ENCODE peak calls at places on chromosomes 7 and 10, in eight cellular contexts. D, V, A, O, R, B, E and S are unnamed samples.

GRCh38 chr10:122286872-122287271 is 15.8 kb downstream of the BTBD16 start:
- DNase-seq in D (no peak), V (no peak), A (peak; percentile 76), O (peak; percentile 68), R (no peak), B (no peak), E (peak; percentile 77), S (no peak)

GRCh38 chr10:29430101-29430500 is 141.2 kb downstream of the LYZL1 start:
- DNase-seq in D (no peak), V (no peak), A (no peak), O (no peak), R (no peak), B (no peak), E (no peak), S (no peak)

GRCh38 chr10:24009115-24009514 is 199.8 kb upstream of the KIAA1217 start:
- DNase-seq in D (no peak), V (no peak), A (no peak), O (no peak), R (no peak), B (no peak), E (no peak), S (no peak)

GRCh38 chr7:105429746-105430612 is 41.3 kb upstream of the SRPK2 start:
- DNase-seq in D (peak; percentile 11), V (peak; percentile 44), A (no peak), O (peak; percentile 39), R (peak; percentile 35), B (no peak), E (no peak), S (peak; percentile 55)

GRCh38 chr7:6650086-6650485 is 13.0 kb downstream of the ZNF316 start:
- DNase-seq in D (no peak), V (no peak), A (peak; percentile 42), O (no peak), R (no peak), B (no peak), E (peak; percentile 46), S (no peak)

GRCh38 chr7:1940863-1941262 is 270.8 kb downstream of the ELFN1 start:
- DNase-seq in D (no peak), V (no peak), A (no peak), O (peak; percentile 21), R (no peak), B (peak; percentile 69), E (no peak), S (no peak)

GRCh38 chr10:22832198-22832597 is 95.7 kb upstream of the ARMC3 start:
- DNase-seq in D (no peak), V (no peak), A (no peak), O (no peak), R (no peak), B (no peak), E (no peak), S (no peak)

GRCh38 chr7:151663382-151664100 is 143.8 kb upstream of the RHEB start:
- DNase-seq in D (no peak), V (no peak), A (peak; percentile 53), O (no peak), R (no peak), B (no peak), E (no peak), S (no peak)

GRCh38 chr10:35875281-35875680 is 233.2 kb upstream of the FZD8 start:
- DNase-seq in D (no peak), V (no peak), A (no peak), O (no peak), R (no peak), B (no peak), E (no peak), S (no peak)

GRCh38 chr10:16916496-16916895 is 99.3 kb upstream of the RSU1 start:
- DNase-seq in D (no peak), V (no peak), A (no peak), O (no peak), R (no peak), B (no peak), E (no peak), S (no peak)

GRCh38 chr10:3740157-3740871 is 44.7 kb downstream of the KLF6 start:
- DNase-seq in D (no peak), V (no peak), A (no peak), O (no peak), R (no peak), B (no peak), E (no peak), S (no peak)

GRCh38 chr7:519974-520458 is 370 bp upstream of the PDGFA start:
- DNase-seq in D (no peak), V (no peak), A (peak; percentile 88), O (peak; percentile 74), R (no peak), B (peak; percentile 65), E (peak; percentile 80), S (peak; percentile 72)

GRCh38 chr7:82714883-82715282 is 271.3 kb upstream of the CACNA2D1 start:
- DNase-seq in D (peak; percentile 22), V (no peak), A (no peak), O (no peak), R (no peak), B (no peak), E (no peak), S (no peak)

GRCh38 chr10:100057948-100058347 is 23.7 kb downstream of the CPN1 start:
- DNase-seq in D (no peak), V (no peak), A (no peak), O (no peak), R (no peak), B (no peak), E (no peak), S (no peak)

GRCh38 chr10:124696446-124697392 is 47.5 kb downstream of the FAM53B start:
- DNase-seq in D (no peak), V (no peak), A (no peak), O (peak; percentile 17), R (no peak), B (no peak), E (no peak), S (peak; percentile 85)

GRCh38 chr7:123460616-123461015 is 73.8 kb downstream of the IQUB start:
- DNase-seq in D (no peak), V (no peak), A (no peak), O (no peak), R (no peak), B (no peak), E (no peak), S (no peak)

GRCh38 chr7:26348987-26349809 is 57.5 kb downstream of the SNX10 start:
- DNase-seq in D (no peak), V (no peak), A (no peak), O (no peak), R (no peak), B (no peak), E (no peak), S (no peak)

GRCh38 chr10:112981553-112981952 is 31.5 kb downstream of the TCF7L2 start:
- DNase-seq in D (no peak), V (no peak), A (no peak), O (no peak), R (no peak), B (no peak), E (peak; percentile 46), S (peak; percentile 66)

GRCh38 chr10:6020806-6021205 is 41.4 kb downstream of the IL2RA start:
- DNase-seq in D (no peak), V (no peak), A (no peak), O (no peak), R (no peak), B (no peak), E (no peak), S (no peak)

GRCh38 chr10:69360485-69361302 is 56.0 kb downstream of the TACR2 start:
- DNase-seq in D (peak; percentile 59), V (no peak), A (peak; percentile 92), O (peak; percentile 72), R (peak; percentile 89), B (peak; percentile 64), E (peak; percentile 93), S (no peak)

GRCh38 chr7:137590686-137591255 is 247.2 kb upstream of the PTN start:
- DNase-seq in D (no peak), V (no peak), A (no peak), O (no peak), R (no peak), B (no peak), E (no peak), S (no peak)

GRCh38 chr10:24363070-24363469 is 154.1 kb downstream of the KIAA1217 start:
- DNase-seq in D (no peak), V (no peak), A (no peak), O (no peak), R (no peak), B (no peak), E (no peak), S (no peak)

GRCh38 chr7:107592361-107593024 is 12.4 kb downstream of the BCAP29 start:
- DNase-seq in D (no peak), V (no peak), A (no peak), O (no peak), R (no peak), B (no peak), E (no peak), S (no peak)

GRCh38 chr7:29610031-29610490 is 46.4 kb downstream of the PRR15 start:
- DNase-seq in D (no peak), V (no peak), A (no peak), O (no peak), R (no peak), B (no peak), E (no peak), S (no peak)
- TF ChIP-seq CTCF in D (no peak), V (no peak), A (no peak), O (no peak), R (no peak), B (no peak), E (peak; percentile 1), S (no peak)

DNA sequence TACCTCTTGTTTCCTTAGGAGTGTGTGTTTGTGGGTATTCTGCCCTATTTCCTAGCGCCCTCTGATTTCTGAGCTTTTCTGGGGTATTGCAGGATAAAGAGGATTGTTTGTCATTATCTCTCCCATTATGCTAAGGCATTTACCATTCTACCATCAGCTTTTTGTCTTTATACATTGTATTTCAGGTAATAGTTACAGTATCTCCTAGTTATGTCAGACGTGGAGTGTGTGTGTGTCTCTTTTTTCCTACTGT is 6.9 kb downstream of the RSBN1L start:
- DNase-seq in D (no peak), V (no peak), A (no peak), O (no peak), R (no peak), B (no peak), E (no peak), S (no peak)
- TF ChIP-seq CTCF in D (no peak), V (no peak), A (no peak), O (no peak), R (no peak), B (no peak), E (no peak), S (no peak)

GRCh38 chr10:91745086-91745831 is 53.0 kb upstream of the TNKS2 start:
- DNase-seq in D (no peak), V (no peak), A (no peak), O (peak; percentile 28), R (no peak), B (no peak), E (no peak), S (no peak)
- TF ChIP-seq CTCF in D (peak; percentile 37), V (no peak), A (no peak), O (peak; percentile 16), R (no peak), B (peak; percentile 37), E (no peak), S (no peak)

GRCh38 chr7:142036384-142036783 is 40.7 kb downstream of the MGAM start:
- DNase-seq in D (no peak), V (no peak), A (no peak), O (no peak), R (no peak), B (no peak), E (no peak), S (no peak)

DNA sequence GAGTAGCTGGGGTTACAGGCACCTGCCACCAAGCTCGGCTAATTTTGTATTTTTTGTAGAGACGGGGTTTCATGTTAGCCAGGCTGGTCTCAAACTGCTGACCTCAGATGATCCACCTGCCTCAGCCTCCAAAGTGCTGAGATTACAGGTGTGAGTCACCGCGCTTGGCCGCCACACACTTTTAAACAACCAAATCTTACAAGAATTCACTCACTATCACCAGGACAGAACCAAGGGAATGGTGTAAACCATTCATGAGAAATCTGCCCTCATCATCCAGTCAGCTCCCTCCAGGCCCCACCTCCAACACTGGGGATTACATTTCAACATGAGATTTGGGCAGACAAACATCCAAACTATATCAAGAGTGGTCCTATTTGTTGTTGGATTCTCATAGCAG is 43.6 kb downstream of the MGAM start:
- DNase-seq in D (no peak), V (no peak), A (no peak), O (no peak), R (no peak), B (no peak), E (no peak), S (no peak)
- TF ChIP-seq CTCF in D (no peak), V (no peak), A (no peak), O (no peak), R (no peak), B (no peak), E (no peak), S (no peak)